ENCODE peak calls at places on chromosomes 6 and 20, in four cellular contexts. One of them, this sample, is unnamed.

GRCh38 chr6:14545496-14545895 is 427.9 kb downstream of the CD83 start:
- DNase-seq in K562: no peak
- DNase-seq in PC-3: no peak
- DNase-seq in CD8-positive, alpha-beta T cell: no peak
- DNase-seq in this sample: no peak

GRCh38 chr6:79152269-79152737 is 74.2 kb upstream of the PHIP start:
- DNase-seq in K562: no peak
- DNase-seq in PC-3: peak; percentile 8
- DNase-seq in CD8-positive, alpha-beta T cell: no peak
- DNase-seq in this sample: no peak

GRCh38 chr20:58271596-58272460 is 37.7 kb upstream of the RAB22A start:
- DNase-seq in CD8-positive, alpha-beta T cell: no peak
- DNase-seq in K562: no peak
- DNase-seq in PC-3: no peak
- DNase-seq in this sample: no peak

GRCh38 chr6:130148181-130148580 is 74.6 kb downstream of the SAMD3 start:
- DNase-seq in K562: no peak
- DNase-seq in CD8-positive, alpha-beta T cell: no peak
- DNase-seq in PC-3: peak; percentile 3
- DNase-seq in this sample: no peak

GRCh38 chr6:127382413-127382812 is 39.0 kb upstream of the ECHDC1 start:
- DNase-seq in PC-3: no peak
- DNase-seq in CD8-positive, alpha-beta T cell: no peak
- DNase-seq in K562: no peak
- DNase-seq in this sample: no peak

GRCh38 chr20:57620274-57620990 is at the start of gene ZBP1:
- DNase-seq in K562: no peak
- DNase-seq in CD8-positive, alpha-beta T cell: peak; percentile 55
- DNase-seq in PC-3: no peak
- DNase-seq in this sample: no peak

GRCh38 chr6:30882764-30883475 is 1.4 kb upstream of the DDR1 start:
- DNase-seq in K562: peak; percentile 71
- DNase-seq in CD8-positive, alpha-beta T cell: no peak
- DNase-seq in PC-3: peak; percentile 71
- DNase-seq in this sample: no peak

GRCh38 chr6:35731414-35731735 is 5.5 kb upstream of the ARMC12 start:
- DNase-seq in K562: peak; percentile 93
- DNase-seq in PC-3: peak; percentile 68
- DNase-seq in CD8-positive, alpha-beta T cell: peak; percentile 88
- DNase-seq in this sample: peak; percentile 91

GRCh38 chr6:161891542-161891941 is 617.7 kb upstream of the AGPAT4 start:
- DNase-seq in CD8-positive, alpha-beta T cell: no peak
- DNase-seq in PC-3: no peak
- DNase-seq in K562: no peak
- DNase-seq in this sample: no peak

GRCh38 chr6:37487891-37488290 is 11.8 kb downstream of the CCDC167 start:
- DNase-seq in PC-3: no peak
- DNase-seq in CD8-positive, alpha-beta T cell: no peak
- DNase-seq in K562: no peak
- DNase-seq in this sample: no peak

GRCh38 chr6:44051516-44051915 is 75.7 kb downstream of the MRPL14 start:
- DNase-seq in K562: no peak
- DNase-seq in PC-3: peak; percentile 76
- DNase-seq in CD8-positive, alpha-beta T cell: no peak
- DNase-seq in this sample: no peak

GRCh38 chr6:1136415-1136774 is 175.5 kb upstream of the FOXQ1 start:
- DNase-seq in K562: no peak
- DNase-seq in CD8-positive, alpha-beta T cell: no peak
- DNase-seq in PC-3: no peak
- DNase-seq in this sample: peak; percentile 7
- H3K27ac ChIP-seq in K562: no peak overlapping the region
- H3K27ac ChIP-seq in CD8-positive, alpha-beta T cell: no peak overlapping the region
- H3K27ac ChIP-seq in PC-3: no peak overlapping the region
- H3K27ac ChIP-seq in this sample: no peak overlapping the region

DNA sequence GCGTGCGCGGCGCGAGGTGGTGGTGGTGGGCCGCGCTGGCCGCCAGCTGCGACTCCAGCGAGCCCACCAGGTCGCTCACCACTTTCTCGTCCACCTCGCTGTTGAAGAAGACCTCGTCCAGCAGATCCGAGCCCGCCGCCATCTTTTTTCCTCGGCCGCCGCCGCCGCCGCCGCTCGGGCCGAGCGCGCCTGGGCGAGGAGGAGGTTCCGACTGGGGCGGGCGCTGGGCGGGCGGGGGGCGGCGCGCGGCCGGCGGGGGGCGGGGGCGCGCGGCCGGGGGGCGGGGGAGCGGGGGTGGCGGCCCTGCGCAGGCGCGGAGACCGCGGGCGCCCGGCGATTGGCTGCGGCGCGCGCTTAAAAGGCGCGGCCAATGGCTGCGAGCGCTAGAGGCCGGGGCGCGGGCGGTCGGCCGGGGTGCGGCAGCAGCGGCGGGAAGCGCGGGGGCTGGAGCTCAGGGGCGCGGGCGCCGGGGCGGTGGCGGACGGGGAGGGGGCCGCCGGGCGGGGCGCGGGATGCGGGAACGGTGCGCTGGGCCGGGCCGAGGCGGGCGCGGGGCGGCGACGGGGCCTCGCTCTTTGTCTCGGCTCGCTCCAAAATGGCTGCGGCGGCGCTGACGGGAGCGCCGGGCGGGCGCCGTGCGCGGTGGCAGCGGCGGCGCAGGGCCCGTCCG is at the start of gene TAF4:
- DNase-seq in PC-3: peak; percentile 78
- DNase-seq in K562: peak; percentile 98
- DNase-seq in CD8-positive, alpha-beta T cell: peak; percentile 81
- DNase-seq in this sample: no peak
- H3K27ac ChIP-seq in PC-3: peak within 1 kb of the TSS; percentile 19
- H3K27ac ChIP-seq in K562: peak within 1 kb of the TSS; percentile 79
- H3K27ac ChIP-seq in CD8-positive, alpha-beta T cell: peak within 1 kb of the TSS; percentile 74
- H3K27ac ChIP-seq in this sample: peak within 1 kb of the TSS; percentile 73

DNA sequence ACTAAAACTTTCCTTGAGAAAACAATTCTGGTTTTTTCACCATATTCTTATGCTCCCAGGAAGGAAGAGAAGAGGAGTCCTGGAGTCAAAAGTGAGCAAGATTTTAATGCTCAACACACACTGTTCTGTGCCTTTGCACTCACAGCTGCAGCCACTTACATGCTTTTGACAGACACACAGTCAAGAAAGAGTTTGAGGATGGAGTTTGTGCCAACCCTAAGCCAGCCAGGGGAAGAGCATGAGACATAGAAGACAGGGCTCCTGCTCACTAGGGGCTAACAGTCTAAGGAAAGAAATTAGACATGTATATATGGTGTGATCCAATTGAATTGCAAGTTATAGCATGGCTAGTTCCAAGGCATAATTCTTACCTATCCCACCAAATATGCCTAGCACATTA is 37.1 kb upstream of the IL17A start:
- DNase-seq in K562: no peak
- DNase-seq in PC-3: no peak
- DNase-seq in CD8-positive, alpha-beta T cell: no peak
- DNase-seq in this sample: no peak
- H3K27ac ChIP-seq in K562: no peak overlapping the region
- H3K27ac ChIP-seq in PC-3: no peak overlapping the region
- H3K27ac ChIP-seq in CD8-positive, alpha-beta T cell: no peak overlapping the region
- H3K27ac ChIP-seq in this sample: no peak overlapping the region

DNA sequence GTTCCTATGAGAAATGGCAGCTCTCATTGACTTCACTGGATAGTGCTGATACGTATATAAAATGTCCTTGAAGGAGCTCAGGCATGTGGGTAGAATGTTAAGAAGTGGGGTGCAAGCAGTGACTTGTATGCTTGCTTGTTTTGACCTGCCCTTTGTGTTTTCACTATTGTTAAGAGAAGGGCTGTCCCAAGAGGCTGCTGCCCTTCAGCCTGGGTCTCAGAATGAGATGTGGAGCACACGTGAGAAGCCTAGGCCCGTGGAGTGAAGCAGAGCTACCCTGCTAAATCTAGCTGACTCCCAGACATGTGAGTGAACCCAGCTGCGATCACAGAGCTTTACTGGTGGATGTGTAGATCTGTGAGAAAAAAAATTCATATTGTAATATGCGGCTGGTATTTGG is 305.3 kb upstream of the RGS17 start:
- DNase-seq in K562: no peak
- DNase-seq in PC-3: no peak
- DNase-seq in CD8-positive, alpha-beta T cell: no peak
- DNase-seq in this sample: no peak
- H3K27ac ChIP-seq in K562: no peak overlapping the region
- H3K27ac ChIP-seq in PC-3: no peak overlapping the region
- H3K27ac ChIP-seq in CD8-positive, alpha-beta T cell: no peak overlapping the region
- H3K27ac ChIP-seq in this sample: no peak overlapping the region

GRCh38 chr6:82410151-82410621 is 46.6 kb downstream of the TPBG start:
- DNase-seq in CD8-positive, alpha-beta T cell: no peak
- DNase-seq in K562: no peak
- DNase-seq in PC-3: peak; percentile 38
- DNase-seq in this sample: no peak
- H3K27ac ChIP-seq in CD8-positive, alpha-beta T cell: no peak overlapping the region
- H3K27ac ChIP-seq in K562: no peak overlapping the region
- H3K27ac ChIP-seq in PC-3: peak overlapping the region; percentile 97
- H3K27ac ChIP-seq in this sample: no peak overlapping the region

DNA sequence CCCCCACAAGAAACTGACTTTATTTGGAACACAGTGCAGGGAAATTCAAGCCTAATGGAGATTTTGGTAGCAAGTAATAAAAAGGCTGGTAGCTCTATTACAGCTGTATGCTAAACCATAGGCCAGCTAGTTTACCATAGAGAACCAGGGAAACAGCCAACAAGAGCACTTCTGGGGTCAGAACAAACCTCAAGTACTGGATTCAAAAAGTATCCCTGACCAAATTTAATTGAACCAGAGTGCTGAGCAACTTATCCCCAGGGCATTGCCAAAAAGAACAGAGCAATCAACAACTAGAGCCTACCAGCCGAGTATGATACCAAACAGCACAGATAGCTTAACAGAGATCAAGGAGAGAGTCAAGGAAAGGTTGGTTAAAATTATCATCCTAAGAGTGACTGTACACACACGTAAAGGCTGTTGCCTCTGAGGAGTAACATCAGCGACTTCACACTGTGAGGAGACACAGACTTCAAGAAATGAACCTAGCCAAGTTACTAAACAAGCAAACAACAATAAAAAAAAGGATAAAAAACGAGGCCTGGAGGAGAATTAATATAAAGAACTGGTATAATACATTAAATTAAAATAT is 11.5 kb upstream of the ASF1A start:
- DNase-seq in CD8-positive, alpha-beta T cell: no peak
- DNase-seq in K562: no peak
- DNase-seq in PC-3: no peak
- DNase-seq in this sample: no peak
- H3K27ac ChIP-seq in CD8-positive, alpha-beta T cell: no peak overlapping the region
- H3K27ac ChIP-seq in K562: no peak overlapping the region
- H3K27ac ChIP-seq in PC-3: no peak overlapping the region
- H3K27ac ChIP-seq in this sample: no peak overlapping the region

GRCh38 chr6:121830759-121831158 is 395.3 kb downstream of the GJA1 start:
- DNase-seq in K562: no peak
- DNase-seq in CD8-positive, alpha-beta T cell: no peak
- DNase-seq in PC-3: no peak
- DNase-seq in this sample: no peak
- H3K27ac ChIP-seq in K562: no peak overlapping the region
- H3K27ac ChIP-seq in CD8-positive, alpha-beta T cell: no peak overlapping the region
- H3K27ac ChIP-seq in PC-3: no peak overlapping the region
- H3K27ac ChIP-seq in this sample: no peak overlapping the region

This sample was measured in caudate nucleus.